ENCODE peak calls at places on chromosomes 5 and 9, in ten cellular contexts. W, U, J, G, A, L, E, I, X and F are unnamed samples.

GRCh38 chr9:130845901-130846381 is 10.9 kb downstream of the ABL1 start:
- DNase-seq in W (no peak), U (peak; percentile 64), J (no peak), G (peak; percentile 79), A (no peak), L (no peak), E (no peak), I (no peak), X (no peak), F (no peak)

GRCh38 chr5:96636601-96637000 is 25.6 kb upstream of the CAST start:
- DNase-seq in W (no peak), U (no peak), J (no peak), G (no peak), A (no peak), L (no peak), E (no peak), I (no peak), X (no peak), F (no peak)

GRCh38 chr9:121975801-121976277 is 117.3 kb downstream of the TTLL11 start:
- DNase-seq in W (no peak), U (no peak), J (no peak), G (no peak), A (no peak), L (no peak), E (no peak), I (no peak), X (no peak), F (no peak)

GRCh38 chr5:36045895-36046294 is 20.8 kb downstream of the UGT3A2 start:
- DNase-seq in W (no peak), U (no peak), J (no peak), G (no peak), A (no peak), L (no peak), E (no peak), I (no peak), X (no peak), F (no peak)

GRCh38 chr9:23044549-23044948 is 597.9 kb downstream of the DMRTA1 start:
- DNase-seq in W (no peak), U (no peak), J (no peak), G (no peak), A (no peak), L (no peak), E (no peak), I (no peak), X (no peak), F (no peak)

GRCh38 chr5:38591450-38591849 is 35.0 kb upstream of the LIFR start:
- DNase-seq in W (no peak), U (no peak), J (no peak), G (no peak), A (no peak), L (no peak), E (no peak), I (no peak), X (no peak), F (no peak)

GRCh38 chr9:128552153-128552743 is at the start of gene SPTAN1:
- DNase-seq in W (peak; percentile 98), U (peak; percentile 97), J (peak; percentile 98), G (no peak), A (peak; percentile 96), L (peak; percentile 92), E (peak; percentile 96), I (peak; percentile 98), X (peak; percentile 95), F (peak; percentile 94)

GRCh38 chr9:136025481-136025880 is 64.3 kb upstream of the UBAC1 start:
- DNase-seq in W (no peak), U (no peak), J (no peak), G (no peak), A (no peak), L (no peak), E (no peak), I (no peak), X (no peak), F (no peak)

GRCh38 chr5:96408276-96408777 is 24.7 kb downstream of the PCSK1 start:
- DNase-seq in W (no peak), U (no peak), J (no peak), G (peak; percentile 89), A (no peak), L (no peak), E (no peak), I (no peak), X (no peak), F (no peak)

GRCh38 chr5:55668356-55668755 is 43.8 kb downstream of the SLC38A9 start:
- DNase-seq in W (no peak), U (peak; percentile 58), J (no peak), G (peak; percentile 62), A (no peak), L (no peak), E (no peak), I (no peak), X (no peak), F (no peak)